ENCODE peak calls at places on chromosome 21, in ten cellular contexts. One of them, this sample, is unnamed.

GRCh38 chr21:31885146-31885545 is 12.3 kb downstream of the HUNK start:
- DNase-seq in stimulated activated CD4-positive, alpha-beta T cell treated with anti-CD3 and anti-CD28 coated beads, Interleukin-12 subunit alpha, Interleukin-12 subunit beta, amount 100 ng/mL, for 24 hours: no peak
- DNase-seq in pancreas: no peak
- DNase-seq in activated CD4-positive, alpha-beta T cell treated with anti-CD3 and anti-CD28 coated beads, Interleukin-2, amount 50 U/mL, for 48 hours: no peak
- DNase-seq in thoracic aorta: no peak
- DNase-seq in Peyer's patch: no peak
- DNase-seq in right atrium auricular region: no peak
- DNase-seq in NAMALWA: no peak
- DNase-seq in occipital lobe: no peak
- DNase-seq in psoas muscle: no peak
- DNase-seq in this sample: no peak

GRCh38 chr21:31732891-31733520 is 1.1 kb upstream of the SCAF4 start:
- DNase-seq in Peyer's patch: no peak
- DNase-seq in NAMALWA: no peak
- DNase-seq in occipital lobe: no peak
- DNase-seq in right atrium auricular region: no peak
- DNase-seq in activated CD4-positive, alpha-beta T cell treated with anti-CD3 and anti-CD28 coated beads, Interleukin-2, amount 50 U/mL, for 48 hours: peak; percentile 54
- DNase-seq in pancreas: peak; percentile 20
- DNase-seq in thoracic aorta: no peak
- DNase-seq in stimulated activated CD4-positive, alpha-beta T cell treated with anti-CD3 and anti-CD28 coated beads, Interleukin-12 subunit alpha, Interleukin-12 subunit beta, amount 100 ng/mL, for 24 hours: no peak
- DNase-seq in psoas muscle: no peak
- DNase-seq in this sample: no peak

GRCh38 chr21:43307677-43308070 is 119.3 kb downstream of the SIK1 start:
- DNase-seq in NAMALWA: no peak
- DNase-seq in activated CD4-positive, alpha-beta T cell treated with anti-CD3 and anti-CD28 coated beads, Interleukin-2, amount 50 U/mL, for 48 hours: no peak
- DNase-seq in occipital lobe: no peak
- DNase-seq in psoas muscle: no peak
- DNase-seq in thoracic aorta: no peak
- DNase-seq in stimulated activated CD4-positive, alpha-beta T cell treated with anti-CD3 and anti-CD28 coated beads, Interleukin-12 subunit alpha, Interleukin-12 subunit beta, amount 100 ng/mL, for 24 hours: no peak
- DNase-seq in Peyer's patch: no peak
- DNase-seq in pancreas: no peak
- DNase-seq in right atrium auricular region: no peak
- DNase-seq in this sample: no peak

GRCh38 chr21:41927727-41928409 is 25.9 kb downstream of the C2CD2 start:
- DNase-seq in right atrium auricular region: no peak
- DNase-seq in stimulated activated CD4-positive, alpha-beta T cell treated with anti-CD3 and anti-CD28 coated beads, Interleukin-12 subunit alpha, Interleukin-12 subunit beta, amount 100 ng/mL, for 24 hours: no peak
- DNase-seq in activated CD4-positive, alpha-beta T cell treated with anti-CD3 and anti-CD28 coated beads, Interleukin-2, amount 50 U/mL, for 48 hours: no peak
- DNase-seq in NAMALWA: no peak
- DNase-seq in thoracic aorta: no peak
- DNase-seq in psoas muscle: no peak
- DNase-seq in pancreas: no peak
- DNase-seq in occipital lobe: no peak
- DNase-seq in Peyer's patch: no peak
- DNase-seq in this sample: no peak

GRCh38 chr21:29154270-29154669 is 23.8 kb downstream of the MAP3K7CL start:
- DNase-seq in Peyer's patch: no peak
- DNase-seq in thoracic aorta: no peak
- DNase-seq in NAMALWA: no peak
- DNase-seq in occipital lobe: no peak
- DNase-seq in stimulated activated CD4-positive, alpha-beta T cell treated with anti-CD3 and anti-CD28 coated beads, Interleukin-12 subunit alpha, Interleukin-12 subunit beta, amount 100 ng/mL, for 24 hours: no peak
- DNase-seq in pancreas: no peak
- DNase-seq in right atrium auricular region: no peak
- DNase-seq in psoas muscle: no peak
- DNase-seq in activated CD4-positive, alpha-beta T cell treated with anti-CD3 and anti-CD28 coated beads, Interleukin-2, amount 50 U/mL, for 48 hours: no peak
- DNase-seq in this sample: no peak

GRCh38 chr21:25809013-25809412 is 74.2 kb downstream of the GABPA start:
- DNase-seq in Peyer's patch: no peak
- DNase-seq in psoas muscle: no peak
- DNase-seq in pancreas: no peak
- DNase-seq in activated CD4-positive, alpha-beta T cell treated with anti-CD3 and anti-CD28 coated beads, Interleukin-2, amount 50 U/mL, for 48 hours: no peak
- DNase-seq in occipital lobe: no peak
- DNase-seq in right atrium auricular region: no peak
- DNase-seq in NAMALWA: no peak
- DNase-seq in thoracic aorta: no peak
- DNase-seq in stimulated activated CD4-positive, alpha-beta T cell treated with anti-CD3 and anti-CD28 coated beads, Interleukin-12 subunit alpha, Interleukin-12 subunit beta, amount 100 ng/mL, for 24 hours: no peak
- DNase-seq in this sample: no peak

GRCh38 chr21:45894891-45895777 is 86.4 kb upstream of the COL6A1 start:
- DNase-seq in psoas muscle: peak; percentile 11
- DNase-seq in stimulated activated CD4-positive, alpha-beta T cell treated with anti-CD3 and anti-CD28 coated beads, Interleukin-12 subunit alpha, Interleukin-12 subunit beta, amount 100 ng/mL, for 24 hours: no peak
- DNase-seq in pancreas: no peak
- DNase-seq in occipital lobe: no peak
- DNase-seq in NAMALWA: no peak
- DNase-seq in right atrium auricular region: no peak
- DNase-seq in thoracic aorta: no peak
- DNase-seq in activated CD4-positive, alpha-beta T cell treated with anti-CD3 and anti-CD28 coated beads, Interleukin-2, amount 50 U/mL, for 48 hours: no peak
- DNase-seq in Peyer's patch: no peak
- DNase-seq in this sample: no peak

GRCh38 chr21:15729346-15729673 is 472 bp upstream of the USP25 start:
- DNase-seq in activated CD4-positive, alpha-beta T cell treated with anti-CD3 and anti-CD28 coated beads, Interleukin-2, amount 50 U/mL, for 48 hours: no peak
- DNase-seq in psoas muscle: no peak
- DNase-seq in Peyer's patch: no peak
- DNase-seq in stimulated activated CD4-positive, alpha-beta T cell treated with anti-CD3 and anti-CD28 coated beads, Interleukin-12 subunit alpha, Interleukin-12 subunit beta, amount 100 ng/mL, for 24 hours: no peak
- DNase-seq in pancreas: no peak
- DNase-seq in thoracic aorta: no peak
- DNase-seq in right atrium auricular region: no peak
- DNase-seq in NAMALWA: no peak
- DNase-seq in occipital lobe: no peak
- DNase-seq in this sample: no peak

GRCh38 chr21:41932576-41933258 is 21.1 kb downstream of the C2CD2 start:
- DNase-seq in occipital lobe: no peak
- DNase-seq in right atrium auricular region: peak; percentile 86
- DNase-seq in thoracic aorta: no peak
- DNase-seq in Peyer's patch: no peak
- DNase-seq in activated CD4-positive, alpha-beta T cell treated with anti-CD3 and anti-CD28 coated beads, Interleukin-2, amount 50 U/mL, for 48 hours: no peak
- DNase-seq in pancreas: no peak
- DNase-seq in NAMALWA: no peak
- DNase-seq in psoas muscle: peak; percentile 39
- DNase-seq in stimulated activated CD4-positive, alpha-beta T cell treated with anti-CD3 and anti-CD28 coated beads, Interleukin-12 subunit alpha, Interleukin-12 subunit beta, amount 100 ng/mL, for 24 hours: no peak
- DNase-seq in this sample: no peak

GRCh38 chr21:37451446-37451845 is 84.9 kb downstream of the DYRK1A start:
- DNase-seq in NAMALWA: no peak
- DNase-seq in Peyer's patch: no peak
- DNase-seq in psoas muscle: no peak
- DNase-seq in pancreas: no peak
- DNase-seq in activated CD4-positive, alpha-beta T cell treated with anti-CD3 and anti-CD28 coated beads, Interleukin-2, amount 50 U/mL, for 48 hours: no peak
- DNase-seq in stimulated activated CD4-positive, alpha-beta T cell treated with anti-CD3 and anti-CD28 coated beads, Interleukin-12 subunit alpha, Interleukin-12 subunit beta, amount 100 ng/mL, for 24 hours: no peak
- DNase-seq in thoracic aorta: no peak
- DNase-seq in right atrium auricular region: no peak
- DNase-seq in occipital lobe: no peak
- DNase-seq in this sample: no peak

GRCh38 chr21:27818847-27819246 is 852.0 kb upstream of the ADAMTS5 start:
- DNase-seq in thoracic aorta: no peak
- DNase-seq in stimulated activated CD4-positive, alpha-beta T cell treated with anti-CD3 and anti-CD28 coated beads, Interleukin-12 subunit alpha, Interleukin-12 subunit beta, amount 100 ng/mL, for 24 hours: no peak
- DNase-seq in right atrium auricular region: no peak
- DNase-seq in Peyer's patch: no peak
- DNase-seq in pancreas: no peak
- DNase-seq in psoas muscle: no peak
- DNase-seq in activated CD4-positive, alpha-beta T cell treated with anti-CD3 and anti-CD28 coated beads, Interleukin-2, amount 50 U/mL, for 48 hours: no peak
- DNase-seq in occipital lobe: no peak
- DNase-seq in NAMALWA: no peak
- DNase-seq in this sample: no peak

GRCh38 chr21:16570856-16571255 is 841.1 kb downstream of the USP25 start:
- DNase-seq in Peyer's patch: no peak
- DNase-seq in occipital lobe: no peak
- DNase-seq in stimulated activated CD4-positive, alpha-beta T cell treated with anti-CD3 and anti-CD28 coated beads, Interleukin-12 subunit alpha, Interleukin-12 subunit beta, amount 100 ng/mL, for 24 hours: no peak
- DNase-seq in NAMALWA: no peak
- DNase-seq in activated CD4-positive, alpha-beta T cell treated with anti-CD3 and anti-CD28 coated beads, Interleukin-2, amount 50 U/mL, for 48 hours: no peak
- DNase-seq in right atrium auricular region: no peak
- DNase-seq in thoracic aorta: no peak
- DNase-seq in pancreas: no peak
- DNase-seq in psoas muscle: no peak
- DNase-seq in this sample: no peak

GRCh38 chr21:35352787-35353186 is 303.7 kb upstream of the RUNX1 start:
- DNase-seq in Peyer's patch: no peak
- DNase-seq in activated CD4-positive, alpha-beta T cell treated with anti-CD3 and anti-CD28 coated beads, Interleukin-2, amount 50 U/mL, for 48 hours: no peak
- DNase-seq in thoracic aorta: no peak
- DNase-seq in pancreas: no peak
- DNase-seq in right atrium auricular region: no peak
- DNase-seq in psoas muscle: no peak
- DNase-seq in stimulated activated CD4-positive, alpha-beta T cell treated with anti-CD3 and anti-CD28 coated beads, Interleukin-12 subunit alpha, Interleukin-12 subunit beta, amount 100 ng/mL, for 24 hours: no peak
- DNase-seq in occipital lobe: no peak
- DNase-seq in NAMALWA: no peak
- DNase-seq in this sample: no peak

GRCh38 chr21:36854391-36854790 is 112.1 kb downstream of the HLCS start:
- DNase-seq in NAMALWA: peak; percentile 75
- DNase-seq in right atrium auricular region: no peak
- DNase-seq in occipital lobe: peak; percentile 17
- DNase-seq in pancreas: no peak
- DNase-seq in Peyer's patch: no peak
- DNase-seq in stimulated activated CD4-positive, alpha-beta T cell treated with anti-CD3 and anti-CD28 coated beads, Interleukin-12 subunit alpha, Interleukin-12 subunit beta, amount 100 ng/mL, for 24 hours: no peak
- DNase-seq in activated CD4-positive, alpha-beta T cell treated with anti-CD3 and anti-CD28 coated beads, Interleukin-2, amount 50 U/mL, for 48 hours: peak; percentile 27
- DNase-seq in thoracic aorta: no peak
- DNase-seq in psoas muscle: no peak
- DNase-seq in this sample: no peak

GRCh38 chr21:35540950-35541632 is 492.0 kb upstream of the RUNX1 start:
- DNase-seq in NAMALWA: no peak
- DNase-seq in stimulated activated CD4-positive, alpha-beta T cell treated with anti-CD3 and anti-CD28 coated beads, Interleukin-12 subunit alpha, Interleukin-12 subunit beta, amount 100 ng/mL, for 24 hours: no peak
- DNase-seq in right atrium auricular region: no peak
- DNase-seq in thoracic aorta: no peak
- DNase-seq in psoas muscle: no peak
- DNase-seq in Peyer's patch: no peak
- DNase-seq in occipital lobe: no peak
- DNase-seq in pancreas: no peak
- DNase-seq in activated CD4-positive, alpha-beta T cell treated with anti-CD3 and anti-CD28 coated beads, Interleukin-2, amount 50 U/mL, for 48 hours: no peak
- DNase-seq in this sample: no peak

GRCh38 chr21:34707876-34708325 is 39.1 kb downstream of the CLIC6 start:
- DNase-seq in NAMALWA: no peak
- DNase-seq in right atrium auricular region: no peak
- DNase-seq in stimulated activated CD4-positive, alpha-beta T cell treated with anti-CD3 and anti-CD28 coated beads, Interleukin-12 subunit alpha, Interleukin-12 subunit beta, amount 100 ng/mL, for 24 hours: no peak
- DNase-seq in Peyer's patch: no peak
- DNase-seq in pancreas: no peak
- DNase-seq in occipital lobe: no peak
- DNase-seq in psoas muscle: no peak
- DNase-seq in thoracic aorta: no peak
- DNase-seq in activated CD4-positive, alpha-beta T cell treated with anti-CD3 and anti-CD28 coated beads, Interleukin-2, amount 50 U/mL, for 48 hours: peak; percentile 67
- DNase-seq in this sample: no peak

GRCh38 chr21:44582055-44582454 is 1.7 kb upstream of the KRTAP10-5 start:
- DNase-seq in right atrium auricular region: peak; percentile 44
- DNase-seq in psoas muscle: no peak
- DNase-seq in Peyer's patch: no peak
- DNase-seq in pancreas: no peak
- DNase-seq in thoracic aorta: no peak
- DNase-seq in occipital lobe: no peak
- DNase-seq in NAMALWA: no peak
- DNase-seq in activated CD4-positive, alpha-beta T cell treated with anti-CD3 and anti-CD28 coated beads, Interleukin-2, amount 50 U/mL, for 48 hours: no peak
- DNase-seq in stimulated activated CD4-positive, alpha-beta T cell treated with anti-CD3 and anti-CD28 coated beads, Interleukin-12 subunit alpha, Interleukin-12 subunit beta, amount 100 ng/mL, for 24 hours: no peak
- DNase-seq in this sample: no peak

GRCh38 chr21:41435728-41436127 is 9.7 kb downstream of the MX1 start:
- DNase-seq in right atrium auricular region: peak; percentile 32
- DNase-seq in Peyer's patch: no peak
- DNase-seq in NAMALWA: no peak
- DNase-seq in occipital lobe: no peak
- DNase-seq in psoas muscle: no peak
- DNase-seq in stimulated activated CD4-positive, alpha-beta T cell treated with anti-CD3 and anti-CD28 coated beads, Interleukin-12 subunit alpha, Interleukin-12 subunit beta, amount 100 ng/mL, for 24 hours: no peak
- DNase-seq in activated CD4-positive, alpha-beta T cell treated with anti-CD3 and anti-CD28 coated beads, Interleukin-2, amount 50 U/mL, for 48 hours: no peak
- DNase-seq in thoracic aorta: no peak
- DNase-seq in pancreas: no peak
- DNase-seq in this sample: no peak